ENCODE peak calls at places on chromosomes 13 and 19, in five cellular contexts. Z is mesendoderm, C is neuronal stem cell, O is GM23248, A is H1. W is an unnamed sample.

GRCh38 chr19:16376649-16377048 is 52.0 kb downstream of the KLF2 start:
- DNase-seq in O (peak), C (no peak), Z (peak), A (no peak), W (peak)

GRCh38 chr13:51148223-51148951 is 37.3 kb upstream of the C13orf42 start:
- DNase-seq in O (no peak), Z (peak), C (peak), A (peak), W (no peak)

GRCh38 chr13:31798189-31798588 is 58.9 kb downstream of the RXFP2 start:
- DNase-seq in Z (no peak), C (no peak), A (no peak), O (no peak), W (no peak)

GRCh38 chr13:35760678-35761308 is 284.3 kb upstream of the MAB21L1 start:
- DNase-seq in O (no peak), C (no peak), A (no peak), Z (peak), W (no peak)

GRCh38 chr19:12603714-12604113 is 6.9 kb downstream of the ZNF490 start:
- DNase-seq in A (no peak), O (no peak), Z (no peak), C (no peak), W (peak)

GRCh38 chr19:8311461-8312260 is 3.5 kb upstream of the CD320 start:
- DNase-seq in A (no peak), O (no peak), C (no peak), Z (no peak), W (no peak)

GRCh38 chr13:29362849-29363604 is 232.5 kb downstream of the SLC7A1 start:
- DNase-seq in Z (peak), O (peak), A (peak), C (peak), W (peak)

GRCh38 chr19:57465680-57466381 is 8.9 kb upstream of the VN1R1 start:
- DNase-seq in Z (peak), O (peak), A (no peak), C (no peak), W (peak)

GRCh38 chr19:52138614-52139290 is 986 bp downstream of the ZNF616 start:
- DNase-seq in O (peak), C (no peak), Z (peak), A (peak), W (peak)

GRCh38 chr19:38079926-38080380 is 144.1 kb downstream of the DPF1 start:
- DNase-seq in A (no peak), C (no peak), Z (peak), O (peak), W (no peak)

GRCh38 chr13:59346861-59347470 is 816.8 kb downstream of the DIAPH3 start:
- DNase-seq in Z (peak), A (no peak), C (no peak), O (no peak), W (no peak)

GRCh38 chr13:21673592-21674270 is 2.9 kb downstream of the FGF9 start:
- DNase-seq in C (peak), A (no peak), O (peak), Z (peak), W (no peak)

GRCh38 chr19:35533201-35533821 is at the start of gene GAPDHS:
- DNase-seq in Z (peak), C (no peak), A (no peak), O (peak), W (no peak)

GRCh38 chr19:16014923-16015804 is 61.1 kb upstream of the TPM4 start:
- DNase-seq in C (no peak), O (no peak), Z (no peak), A (no peak), W (no peak)

GRCh38 chr19:41309225-41310030 is 544 bp upstream of the CCDC97 start:
- DNase-seq in A (no peak), O (peak), C (no peak), Z (no peak), W (no peak)

GRCh38 chr13:59111711-59112110 is 1052.0 kb downstream of the DIAPH3 start:
- DNase-seq in A (no peak), C (no peak), Z (no peak), O (peak), W (no peak)

GRCh38 chr13:24146961-24147569 is 13.5 kb upstream of the SPATA13 start:
- DNase-seq in C (no peak), A (no peak), Z (no peak), O (peak), W (no peak)

GRCh38 chr13:101785858-101786257 is 333.4 kb downstream of the ITGBL1 start:
- DNase-seq in Z (peak), A (peak), C (peak), O (peak), W (peak)

DNA sequence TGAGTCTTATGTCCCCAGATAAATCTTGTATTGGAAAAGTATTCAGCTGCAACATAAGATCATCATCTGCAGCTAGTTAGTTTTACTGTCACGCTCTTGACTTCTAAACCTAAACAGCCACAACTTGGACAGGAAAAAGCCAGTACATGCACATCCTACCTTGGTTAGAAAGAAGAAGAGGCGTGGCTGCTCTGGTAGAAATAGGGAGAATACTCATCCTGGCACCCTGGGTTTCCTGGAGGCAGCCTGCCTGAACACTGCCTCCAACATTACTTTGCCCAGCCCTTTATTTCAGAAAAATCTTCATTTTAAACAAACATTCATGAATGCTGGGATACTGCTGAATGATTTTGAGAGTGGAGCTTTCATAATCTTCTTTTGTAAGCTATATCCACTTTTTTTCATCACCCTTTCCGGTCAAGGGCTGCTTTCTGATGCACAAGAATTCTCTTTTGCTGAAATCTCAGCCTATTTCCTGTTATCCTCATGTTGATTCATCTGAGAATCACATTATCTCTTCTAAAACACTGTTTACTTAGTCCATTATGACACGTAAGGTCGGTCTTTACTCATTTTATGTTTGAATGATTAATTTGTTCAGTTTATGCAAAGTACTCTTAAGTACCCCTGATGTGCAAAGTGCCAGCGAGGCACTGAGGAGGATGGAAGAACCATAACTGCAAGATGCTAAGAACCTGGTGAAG is 55.2 kb downstream of the STARD13 start:
- DNase-seq in C (no peak), O (peak), Z (no peak), A (no peak), W (no peak)
- H3K4me2 ChIP-seq in C (no peak), O (peak), Z (no peak), A (no peak), W (no peak)

GRCh38 chr19:18667531-18668251 is 15.8 kb upstream of the CRTC1 start:
- DNase-seq in O (no peak), A (no peak), C (no peak), Z (no peak), W (no peak)
- H3K4me2 ChIP-seq in O (no peak), A (no peak), C (no peak), Z (no peak), W (no peak)

DNA sequence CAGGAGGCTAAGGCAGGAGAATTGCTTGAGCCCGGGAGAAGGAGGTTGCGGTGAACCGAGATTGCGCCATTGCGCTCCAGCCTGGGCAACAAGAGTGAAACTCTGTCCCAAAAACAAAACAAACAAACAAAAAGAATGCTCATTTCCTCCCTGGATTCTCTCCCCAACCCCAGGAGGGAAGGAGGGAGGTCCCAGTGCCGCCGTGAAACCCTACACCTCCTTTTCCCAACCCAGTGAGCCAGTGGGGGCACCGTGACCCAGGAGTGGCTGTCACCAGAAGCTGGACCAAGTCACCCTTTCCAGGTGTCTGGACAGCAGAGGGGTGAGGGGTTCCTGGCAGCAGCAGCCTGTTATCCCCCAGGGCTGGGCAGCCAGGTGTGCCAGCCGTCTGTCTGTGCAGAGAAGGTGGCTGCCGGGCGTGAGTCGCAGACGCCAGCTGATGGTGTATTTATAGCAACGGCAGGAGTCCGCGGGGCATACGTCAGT is 23.5 kb downstream of the NFIC start:
- DNase-seq in O (peak), Z (peak), A (no peak), C (no peak), W (no peak)
- H3K4me2 ChIP-seq in O (no peak), Z (no peak), A (peak), C (peak), W (no peak)

DNA sequence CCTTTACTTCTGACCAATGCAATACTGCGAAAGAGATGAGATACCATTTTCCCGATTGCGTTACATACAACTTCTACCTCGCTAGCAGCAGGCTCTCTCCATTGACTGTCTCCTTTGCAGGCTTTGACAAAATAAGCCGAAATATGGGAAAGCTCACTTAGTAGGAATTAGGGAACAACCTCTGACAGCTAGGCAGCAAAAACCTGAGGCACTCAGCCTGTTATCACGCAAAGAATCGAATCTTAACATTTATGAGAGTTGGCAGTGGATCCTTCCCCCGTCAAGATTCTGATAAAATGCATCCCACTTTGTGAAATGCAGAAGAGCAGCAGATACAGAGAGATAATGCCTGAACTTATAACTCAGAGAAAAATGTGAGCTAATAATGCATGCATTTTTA is 1379.5 kb upstream of the PCDH9 start:
- DNase-seq in C (no peak), Z (no peak), A (no peak), O (no peak), W (no peak)
- H3K4me2 ChIP-seq in C (no peak), Z (no peak), A (no peak), O (no peak), W (no peak)

DNA sequence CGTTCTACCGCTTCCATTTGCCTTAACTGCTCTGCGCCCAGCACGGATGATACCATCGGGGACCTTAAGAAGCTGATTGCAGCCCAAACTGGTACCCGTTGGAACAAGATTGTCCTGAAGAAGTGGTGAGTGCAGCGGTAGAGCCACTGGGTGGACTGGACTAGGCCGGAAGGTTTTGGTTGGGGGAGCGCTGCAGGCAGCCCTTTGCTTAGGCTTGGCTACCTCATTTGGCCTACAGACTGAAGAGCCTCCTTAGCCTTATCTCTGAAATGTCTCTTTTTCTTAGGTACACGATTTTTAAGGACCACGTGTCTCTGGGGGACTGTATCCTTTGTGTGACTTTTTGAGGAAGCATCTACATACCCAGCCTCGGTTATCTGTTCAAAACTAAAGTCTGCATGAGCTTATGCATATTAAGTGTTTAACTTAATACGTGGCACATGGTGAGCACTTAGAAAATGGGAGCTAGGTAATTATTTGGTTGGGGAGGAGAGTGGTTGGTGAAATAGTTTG is 889 bp downstream of the UBL5 start:
- DNase-seq in Z (no peak), C (no peak), A (no peak), O (peak), W (no peak)
- H3K4me2 ChIP-seq in Z (peak), C (peak), A (peak), O (peak), W (peak)

GRCh38 chr19:45508681-45508930 is 1.3 kb downstream of the VASP start:
- DNase-seq in C (no peak), Z (no peak), O (no peak), A (no peak), W (no peak)

GRCh38 chr19:45508931-45509691 is 1.8 kb downstream of the VASP start:
- DNase-seq in C (peak), A (no peak), O (peak), Z (peak), W (peak)

GRCh38 chr19:45507864-45508680 is 793 bp downstream of the VASP start:
- DNase-seq in Z (peak), C (no peak), A (no peak), O (peak), W (peak)

GRCh38 chr19:45511074-45511473 is 3.8 kb downstream of the VASP start:
- DNase-seq in A (no peak), Z (no peak), O (no peak), C (no peak), W (no peak)

GRCh38 chr19:45509692-45510015 is 2.4 kb downstream of the VASP start:
- DNase-seq in Z (no peak), O (no peak), C (no peak), A (no peak), W (no peak)
- H3K4me2 ChIP-seq in Z (peak), O (peak), C (no peak), A (peak), W (peak)

W was measured in DND-41.